ENCODE peak calls at places on chromosomes 11 and 22, in four cellular contexts. X is heart right ventricle, Z is sigmoid colon, F is NB4. N is an unnamed sample.

GRCh38 chr11:46522682-46523281 is 71.0 kb downstream of the AMBRA1 start:
- DNase-seq in Z (no peak), X (no peak), F (no peak), N (no peak)

GRCh38 chr11:59173964-59174663 is 2.2 kb downstream of the DTX4 start:
- DNase-seq in F (no peak), X (no peak), Z (peak), N (peak)

GRCh38 chr22:48071305-48071704 is 1308.9 kb downstream of the TBC1D22A start:
- DNase-seq in F (no peak), Z (peak), X (no peak), N (no peak)

GRCh38 chr22:31695423-31695822 is 33.4 kb upstream of the PISD start:
- DNase-seq in Z (no peak), X (no peak), F (peak), N (no peak)

GRCh38 chr11:21144556-21144955 is 475.2 kb downstream of the NELL1 start:
- DNase-seq in F (no peak), X (no peak), Z (no peak), N (no peak)

GRCh38 chr22:37951305-37951704 is 2.1 kb downstream of the C22orf23 start:
- DNase-seq in Z (no peak), F (peak), X (no peak), N (no peak)

GRCh38 chr22:42796081-42796480 is 61.0 kb downstream of the ARFGAP3 start:
- DNase-seq in X (no peak), F (no peak), Z (no peak), N (no peak)

GRCh38 chr11:4156571-4156970 is 62.0 kb downstream of the RRM1 start:
- DNase-seq in Z (no peak), F (no peak), X (no peak), N (no peak)

GRCh38 chr11:60657880-60658279 is 41.5 kb upstream of the MS4A8 start:
- DNase-seq in Z (no peak), F (no peak), X (no peak), N (peak)

GRCh38 chr22:46756097-46756496 is 6.4 kb upstream of the TBC1D22A start:
- DNase-seq in Z (no peak), X (no peak), F (no peak), N (no peak)

GRCh38 chr22:22877523-22878210 is 9.9 kb upstream of the IGLL5 start:
- DNase-seq in X (peak), F (peak), Z (no peak), N (peak)

GRCh38 chr22:39149915-39150847 is 2.3 kb downstream of the CBX7 start:
- DNase-seq in Z (peak), F (no peak), X (no peak), N (no peak)

GRCh38 chr11:119210035-119210434 is 3.9 kb downstream of the CBL start:
- DNase-seq in F (peak), X (no peak), Z (no peak), N (no peak)

GRCh38 chr11:75263944-75264349 is 23.4 kb downstream of the TPBGL start:
- DNase-seq in Z (peak), F (peak), X (no peak), N (no peak)

GRCh38 chr11:45850446-45850845 is 3.2 kb downstream of the CRY2 start:
- DNase-seq in X (no peak), F (no peak), Z (no peak), N (no peak)

GRCh38 chr11:30855383-30856006 is 269.3 kb upstream of the MPPED2 start:
- DNase-seq in X (no peak), Z (no peak), F (peak), N (no peak)

GRCh38 chr11:114036156-114036811 is 23.2 kb upstream of the ZBTB16 start:
- DNase-seq in X (peak), Z (peak), F (peak), N (peak)

GRCh38 chr11:17744151-17744940 is 9.8 kb downstream of the KCNC1 start:
- DNase-seq in F (no peak), X (no peak), Z (peak), N (no peak)

GRCh38 chr11:2821891-2822290 is 63.7 kb downstream of the CDKN1C start:
- DNase-seq in F (no peak), X (no peak), Z (no peak), N (no peak)

GRCh38 chr11:2796091-2796490 is 89.5 kb downstream of the CDKN1C start:
- DNase-seq in Z (peak), F (no peak), X (no peak), N (no peak)

GRCh38 chr22:42475122-42475521 is 42.9 kb upstream of the NFAM1 start:
- DNase-seq in F (no peak), X (no peak), Z (peak), N (no peak)

GRCh38 chr11:71402878-71403277 is 45.3 kb downstream of the DHCR7 start:
- DNase-seq in X (no peak), F (no peak), Z (no peak), N (no peak)

GRCh38 chr11:133549796-133550195 is 17.5 kb upstream of the OPCML start:
- DNase-seq in F (no peak), Z (no peak), X (no peak), N (no peak)

GRCh38 chr11:36509265-36509664 is 807 bp downstream of the TRAF6 start:
- DNase-seq in F (peak), Z (no peak), X (no peak), N (peak)

GRCh38 chr22:21963790-21964211 is 11.2 kb upstream of the PPM1F start:
- DNase-seq in Z (no peak), X (no peak), F (no peak), N (no peak)

GRCh38 chr11:128643661-128644060 is 50.2 kb upstream of the FLI1 start:
- DNase-seq in F (peak), Z (no peak), X (no peak), N (no peak)

GRCh38 chr22:19763141-19764049 is 2.8 kb downstream of the TBX1 start:
- DNase-seq in F (no peak), X (no peak), Z (no peak), N (no peak)
- H3K4me3 ChIP-seq in F (no peak), X (no peak), Z (no peak), N (no peak)

GRCh38 chr11:85951428-85952107 is 96.4 kb downstream of the CCDC83 start:
- DNase-seq in X (no peak), F (no peak), Z (no peak), N (no peak)
- TF ChIP-seq CTCF in X (no peak), F (no peak), Z (no peak), N (no peak)

GRCh38 chr11:64150481-64151239 is 15.3 kb downstream of the MACROD1 start:
- DNase-seq in X (peak), F (no peak), Z (no peak), N (no peak)

GRCh38 chr11:64148200-64148916 is 17.6 kb downstream of the MACROD1 start:
- DNase-seq in Z (peak), F (peak), X (peak), N (peak)

GRCh38 chr11:64151337-64151736 is 14.6 kb downstream of the MACROD1 start:
- DNase-seq in F (no peak), Z (no peak), X (no peak), N (no peak)

GRCh38 chr11:64150051-64150450 is 15.9 kb downstream of the MACROD1 start:
- DNase-seq in Z (no peak), X (no peak), F (no peak), N (no peak)

DNA sequence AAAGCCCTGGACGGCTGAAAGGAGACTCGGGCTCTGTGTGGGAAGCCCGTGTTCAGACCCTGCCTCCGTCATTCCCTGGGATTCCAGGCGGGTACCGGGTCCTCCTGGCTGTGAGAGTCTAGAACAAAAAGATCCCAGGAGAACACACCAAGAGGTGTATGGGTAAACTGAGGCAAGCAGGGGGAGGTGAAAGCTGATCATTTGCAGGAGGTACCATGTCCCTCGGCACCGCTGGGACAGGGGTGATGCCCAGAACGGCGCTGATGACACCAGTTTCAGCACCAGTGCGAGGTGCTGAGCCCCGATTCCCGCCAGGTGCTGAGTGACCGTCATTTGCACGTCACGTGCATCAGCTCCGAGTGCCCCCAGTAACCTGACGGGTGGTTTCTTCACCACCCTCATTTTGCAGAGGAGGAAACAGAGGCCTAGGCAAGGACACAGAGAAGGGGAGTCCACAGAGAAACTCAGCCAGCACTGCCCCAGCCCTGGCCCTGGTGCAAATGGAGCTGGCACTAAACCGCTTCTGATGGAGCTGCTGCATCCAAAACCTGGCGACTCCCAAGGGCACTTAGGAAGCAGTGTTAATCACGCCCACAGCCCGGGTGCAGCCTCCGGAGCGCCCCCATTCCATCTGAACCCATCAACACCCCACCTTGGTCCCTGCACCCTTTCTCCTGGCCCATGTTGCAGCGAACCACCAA is 16.8 kb downstream of the MACROD1 start:
- DNase-seq in X (no peak), F (no peak), Z (no peak), N (no peak)
- H3K4me3 ChIP-seq in X (no peak), F (no peak), Z (peak), N (no peak)

GRCh38 chr11:78630561-78631303 is 56.1 kb upstream of the NARS2 start:
- DNase-seq in F (no peak), X (no peak), Z (no peak), N (no peak)
- TF ChIP-seq CTCF in F (no peak), X (no peak), Z (no peak), N (no peak)

GRCh38 chr22:17403906-17404305 is 34.6 kb downstream of the CECR2 start:
- DNase-seq in X (peak), F (no peak), Z (no peak), N (no peak)
- H3K4me3 ChIP-seq in X (no peak), F (no peak), Z (no peak), N (no peak)